ENCODE peak calls at places on chromosomes 16 and 17, in nine cellular contexts. M is stomach; H is heart right ventricle; Q is left ventricle myocardium inferior; P is lower lobe of right lung; L is fibroblast of lung; S is tibial nerve; Y is CD8-positive, alpha-beta memory T cell; J is tibial artery. O is an unnamed sample.
A peak's percentile ranks its signal among the peaks of the same experiment; 100 is the strongest.

GRCh38 chr16:19168173-19169080 is at the start of gene SYT17:
- DNase-seq in Q (peak; percentile 19), L (no peak), J (no peak), Y (no peak), S (no peak), M (peak; percentile 63), P (peak; percentile 59), H (peak; percentile 43), O (no peak)

GRCh38 chr17:50817142-50817751 is 18.1 kb upstream of the WFIKKN2 start:
- DNase-seq in M (peak; percentile 68), H (peak; percentile 66), P (peak; percentile 66), S (no peak), Q (peak; percentile 49), J (no peak), L (peak; percentile 23), Y (peak; percentile 43), O (no peak)

GRCh38 chr17:77656054-77656453 is 302.4 kb upstream of the TNRC6C start:
- DNase-seq in H (no peak), P (no peak), L (no peak), M (no peak), S (no peak), Q (no peak), J (no peak), Y (no peak), O (no peak)

GRCh38 chr16:662597-662996 is 5.3 kb upstream of the RHOT2 start:
- DNase-seq in M (no peak), J (no peak), Q (no peak), P (no peak), L (no peak), Y (no peak), S (no peak), H (no peak), O (no peak)

GRCh38 chr16:84044108-84044488 is 1.5 kb upstream of the SLC38A8 start:
- DNase-seq in Q (no peak), S (no peak), P (peak; percentile 21), J (no peak), M (no peak), H (no peak), L (peak; percentile 29), Y (no peak), O (no peak)

GRCh38 chr16:46658925-46659324 is 30.1 kb downstream of the VPS35 start:
- DNase-seq in Y (no peak), M (no peak), Q (no peak), H (no peak), S (no peak), L (no peak), P (peak; percentile 71), J (peak; percentile 51), O (no peak)

GRCh38 chr17:28726396-28726911 is 421 bp upstream of the TLCD1 start:
- DNase-seq in Q (no peak), S (no peak), J (peak; percentile 56), Y (peak; percentile 57), P (no peak), H (no peak), L (peak; percentile 57), M (peak; percentile 69), O (no peak)

GRCh38 chr17:49996495-49997255 is 1.7 kb upstream of the DLX3 start:
- DNase-seq in Q (peak; percentile 46), S (no peak), Y (peak; percentile 61), M (peak; percentile 59), L (peak; percentile 17), H (peak; percentile 68), J (no peak), P (peak; percentile 77), O (no peak)

GRCh38 chr17:82939213-82940030 is 99.6 kb upstream of the ZNF750 start:
- DNase-seq in L (no peak), M (no peak), Y (no peak), J (no peak), H (peak; percentile 9), Q (peak; percentile 10), S (no peak), P (peak; percentile 62), O (no peak)

GRCh38 chr16:89386786-89387185 is 103.6 kb downstream of the ANKRD11 start:
- DNase-seq in S (no peak), Q (no peak), L (no peak), J (no peak), M (no peak), H (no peak), Y (no peak), P (no peak), O (no peak)

GRCh38 chr16:89385712-89386111 is 104.6 kb downstream of the ANKRD11 start:
- DNase-seq in J (no peak), Q (no peak), S (no peak), L (no peak), H (no peak), Y (no peak), P (no peak), M (no peak), O (no peak)

GRCh38 chr16:89388536-89388935 is 101.8 kb downstream of the ANKRD11 start:
- DNase-seq in J (no peak), Q (no peak), L (no peak), H (no peak), S (no peak), Y (no peak), P (no peak), M (no peak), O (no peak)

GRCh38 chr16:89384282-89384681 is 106.1 kb downstream of the ANKRD11 start:
- DNase-seq in S (no peak), Y (no peak), P (no peak), L (no peak), M (no peak), J (no peak), H (no peak), Q (no peak), O (no peak)

GRCh38 chr16:89386337-89386736 is 104.0 kb downstream of the ANKRD11 start:
- DNase-seq in Q (no peak), J (no peak), H (no peak), Y (no peak), L (no peak), S (no peak), P (no peak), M (no peak), O (no peak)
- H3K27me3 ChIP-seq in Q (no peaks in the 10 kb centered on the region), J (no peaks in the 10 kb centered on the region), H (no peaks in the 10 kb centered on the region), Y (no peaks in the 10 kb centered on the region), L (no peaks in the 10 kb centered on the region), S (no peaks in the 10 kb centered on the region), P (no peaks in the 10 kb centered on the region), M (no peaks in the 10 kb centered on the region), O (no peaks in the 10 kb centered on the region)

GRCh38 chr16:82150569-82150968 is 19.5 kb downstream of the MPHOSPH6 start:
- DNase-seq in L (no peak), M (no peak), H (no peak), J (no peak), S (no peak), Y (no peak), P (no peak), Q (no peak), O (no peak)

GRCh38 chr16:82152192-82152591 is 17.8 kb downstream of the MPHOSPH6 start:
- DNase-seq in Y (no peak), L (peak; percentile 5), M (no peak), J (no peak), Q (no peak), P (no peak), H (no peak), S (no peak), O (no peak)

GRCh38 chr16:82152641-82153094 is 17.4 kb downstream of the MPHOSPH6 start:
- DNase-seq in P (no peak), H (no peak), S (no peak), Q (no peak), L (peak; percentile 50), M (no peak), Y (no peak), J (no peak), O (no peak)

DNA sequence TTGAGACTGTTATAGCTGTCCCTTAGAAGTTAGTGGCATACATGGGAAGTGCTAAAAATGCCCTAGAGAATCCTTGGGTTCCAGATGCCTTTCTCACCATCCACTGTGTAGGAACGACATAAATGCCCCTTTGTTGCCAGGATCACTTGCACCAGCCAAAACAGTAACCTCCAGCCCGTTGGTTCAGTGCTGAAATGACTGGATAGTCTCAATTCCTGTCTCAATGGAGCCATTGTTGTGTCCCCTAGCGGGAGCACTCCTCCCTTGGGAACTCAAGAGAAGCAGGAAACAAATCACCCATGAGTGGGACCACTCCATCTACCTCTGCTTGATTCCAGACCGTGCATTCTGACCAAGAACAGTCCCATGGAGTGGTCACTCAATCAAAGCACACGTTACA is 23.1 kb downstream of the MPHOSPH6 start:
- DNase-seq in Y (no peak), P (no peak), L (no peak), S (no peak), Q (no peak), H (no peak), J (no peak), M (no peak), O (no peak)
- H3K36me3 ChIP-seq in Y (peaks cover 4% of the 10 kb centered on the region), P (peaks cover 33% of the 10 kb centered on the region), L (peaks cover 6% of the 10 kb centered on the region), S (peaks cover 18% of the 10 kb centered on the region), Q (peaks cover 25% of the 10 kb centered on the region), H (peaks cover 34% of the 10 kb centered on the region), J (peaks cover 17% of the 10 kb centered on the region), M (peaks cover 33% of the 10 kb centered on the region), O (peaks cover 22% of the 10 kb centered on the region)

GRCh38 chr17:31068291-31068690 is 26.5 kb upstream of the NF1 start:
- DNase-seq in M (peak; percentile 36), Y (peak; percentile 8), Q (no peak), S (no peak), L (peak; percentile 25), P (no peak), J (peak; percentile 37), H (peak; percentile 18), O (no peak)

GRCh38 chr17:31060814-31061550 is 33.8 kb upstream of the NF1 start:
- DNase-seq in M (no peak), Y (no peak), J (no peak), H (no peak), L (no peak), P (no peak), S (no peak), Q (no peak), O (no peak)

GRCh38 chr17:31061678-31062077 is 33.1 kb upstream of the NF1 start:
- DNase-seq in L (no peak), H (no peak), Y (no peak), M (no peak), J (no peak), Q (no peak), P (no peak), S (no peak), O (no peak)

GRCh38 chr17:31067699-31068184 is 27.0 kb upstream of the NF1 start:
- DNase-seq in M (no peak), Y (no peak), L (peak; percentile 92), H (no peak), Q (no peak), S (no peak), P (no peak), J (no peak), O (no peak)

GRCh38 chr17:31064707-31065106 is 30.1 kb upstream of the NF1 start:
- DNase-seq in H (no peak), S (no peak), J (no peak), Q (no peak), P (no peak), Y (no peak), L (no peak), M (no peak), O (no peak)
- H3K4me3 ChIP-seq in H (no peak overlapping the region), S (no peak overlapping the region), J (no peak overlapping the region), Q (no peak overlapping the region), P (no peak overlapping the region), Y (no peak overlapping the region), L (no peak overlapping the region), M (no peak overlapping the region), O (no peak overlapping the region)

DNA sequence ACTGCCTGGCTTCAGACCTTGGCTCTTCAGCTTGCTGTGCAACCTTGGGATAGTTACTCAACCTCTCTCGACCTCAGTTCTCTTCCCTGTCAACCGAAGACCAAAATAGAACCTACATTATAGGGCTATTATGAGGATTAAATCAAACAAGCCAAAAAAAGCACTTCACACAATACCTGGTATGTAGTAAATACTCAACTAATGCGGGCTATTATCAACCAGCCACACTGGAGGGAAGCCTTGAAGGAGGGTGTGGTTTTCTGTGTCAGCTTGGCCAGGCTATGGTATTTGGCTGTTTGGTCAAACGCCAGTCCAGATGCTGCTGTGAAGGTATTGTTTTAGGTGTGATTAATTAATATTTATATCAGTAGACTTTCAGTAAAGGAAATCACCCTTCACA is 18.2 kb upstream of the ADCY9 start:
- DNase-seq in S (no peak), M (no peak), L (no peak), P (no peak), H (no peak), Y (no peak), Q (no peak), J (no peak), O (no peak)
- H3K27me3 ChIP-seq in S (no peaks in the 10 kb centered on the region), M (no peaks in the 10 kb centered on the region), L (peaks cover 1% of the 10 kb centered on the region), P (no peaks in the 10 kb centered on the region), H (no peaks in the 10 kb centered on the region), Y (no peaks in the 10 kb centered on the region), Q (no peaks in the 10 kb centered on the region), J (no peaks in the 10 kb centered on the region), O (no peaks in the 10 kb centered on the region)